ENCODE peak calls at places on chromosomes 12 and 14, in eight cellular contexts. A is K562, M is fibroblast of lung, I is mammary epithelial cell, T is endothelial cell of umbilical vein, Y is HepG2, Z is PC-3, R is neural progenitor cell. L is an unnamed sample.

GRCh38 chr14:34223302-34224150 is 238.5 kb downstream of the SPTSSA start:
- DNase-seq in A (no peak), M (no peak), I (no peak), T (no peak), Y (no peak), Z (peak; percentile 26), R (peak; percentile 20), L (no peak)

GRCh38 chr14:91369628-91370445 is 47.8 kb downstream of the CCDC88C start:
- DNase-seq in A (no peak), M (peak; percentile 67), I (peak; percentile 68), T (peak; percentile 82), Y (peak; percentile 59), Z (peak; percentile 10), R (no peak), L (no peak)

GRCh38 chr14:103522028-103522581 is 525 bp downstream of the CKB start:
- DNase-seq in A (peak; percentile 48), M (peak; percentile 26), I (no peak), T (no peak), Y (no peak), Z (no peak), R (peak; percentile 66), L (no peak)

GRCh38 chr12:59615392-59616165 is 19.8 kb downstream of the SLC16A7 start:
- DNase-seq in A (no peak), M (no peak), I (no peak), T (no peak), Y (no peak), Z (no peak), R (no peak), L (no peak)

GRCh38 chr14:76995279-76996035 is 33.1 kb downstream of the IRF2BPL start:
- DNase-seq in A (no peak), M (no peak), I (no peak), T (no peak), Y (no peak), Z (no peak), R (no peak), L (no peak)

GRCh38 chr14:37546621-37547447 is 48.2 kb downstream of the FOXA1 start:
- DNase-seq in A (no peak), M (peak; percentile 13), I (no peak), T (no peak), Y (peak; percentile 100), Z (peak; percentile 89), R (no peak), L (peak; percentile 49)

GRCh38 chr14:32201196-32201815 is 539 bp upstream of the RNU6-7 start:
- DNase-seq in A (peak; percentile 91), M (peak; percentile 66), I (peak; percentile 73), T (peak; percentile 74), Y (peak; percentile 98), Z (peak; percentile 95), R (peak; percentile 98), L (peak; percentile 92)

GRCh38 chr14:78092040-78092439 is 78.1 kb upstream of the NRXN3 start:
- DNase-seq in A (no peak), M (no peak), I (no peak), T (no peak), Y (no peak), Z (no peak), R (no peak), L (no peak)

GRCh38 chr12:79844693-79845092 is 90.2 kb downstream of the PPP1R12A start:
- DNase-seq in A (peak; percentile 55), M (peak; percentile 42), I (peak; percentile 67), T (peak; percentile 95), Y (peak; percentile 41), Z (peak; percentile 41), R (no peak), L (no peak)

GRCh38 chr12:132610896-132611602 is 667 bp upstream of the LRCOL1 start:
- DNase-seq in A (no peak), M (no peak), I (no peak), T (no peak), Y (no peak), Z (no peak), R (no peak), L (no peak)

GRCh38 chr12:132615579-132616066 is 3.0 kb upstream of the P2RX2 start:
- DNase-seq in A (no peak), M (no peak), I (no peak), T (no peak), Y (no peak), Z (no peak), R (no peak), L (no peak)

GRCh38 chr12:132614861-132615578 is 3.6 kb upstream of the P2RX2 start:
- DNase-seq in A (peak; percentile 90), M (peak; percentile 84), I (peak; percentile 74), T (peak; percentile 81), Y (peak; percentile 76), Z (peak; percentile 90), R (peak; percentile 85), L (peak; percentile 83)

GRCh38 chr12:132611620-132612019 is 1.2 kb upstream of the LRCOL1 start:
- DNase-seq in A (no peak), M (no peak), I (no peak), T (no peak), Y (no peak), Z (no peak), R (no peak), L (no peak)

GRCh38 chr12:132614029-132614428 is 3.6 kb upstream of the LRCOL1 start:
- DNase-seq in A (no peak), M (no peak), I (no peak), T (no peak), Y (no peak), Z (no peak), R (no peak), L (no peak)
- H3K9me3 ChIP-seq in A (peaks cover 10% of the 10 kb centered on the region), M (no peaks in the 10 kb centered on the region), I (peaks cover 6% of the 10 kb centered on the region), T (peaks cover 3% of the 10 kb centered on the region), Y (peaks cover 31% of the 10 kb centered on the region), Z (peaks cover 3% of the 10 kb centered on the region), R (peaks cover 9% of the 10 kb centered on the region), L (no peaks in the 10 kb centered on the region)

DNA sequence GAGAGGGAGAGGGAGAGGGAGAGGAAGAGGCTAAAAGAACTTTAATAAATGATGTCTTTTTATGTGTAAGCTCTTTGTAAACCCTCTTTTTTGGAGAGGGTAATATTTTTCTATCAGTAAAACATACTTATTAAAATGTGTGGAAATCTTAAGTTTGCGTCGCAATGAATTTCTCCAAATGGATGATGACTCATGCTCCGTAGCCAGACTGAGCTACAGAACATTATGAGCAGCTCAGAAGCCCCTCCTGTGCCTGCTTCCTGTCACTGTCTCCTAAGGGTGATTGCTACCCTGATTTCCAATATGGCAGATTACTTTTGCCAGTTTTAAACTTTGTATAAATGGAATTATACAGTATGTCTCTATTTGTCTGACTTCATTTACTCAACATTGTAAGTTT is 13.0 kb upstream of the PYGL start:
- DNase-seq in A (no peak), M (peak; percentile 79), I (no peak), T (no peak), Y (no peak), Z (peak; percentile 27), R (no peak), L (no peak)
- H3K4me3 ChIP-seq in A (no peak overlapping the region), M (no peak overlapping the region), I (no peak overlapping the region), T (no peak overlapping the region), Y (no peak overlapping the region), Z (no peak overlapping the region), R (no peak overlapping the region), L (no peak overlapping the region)

DNA sequence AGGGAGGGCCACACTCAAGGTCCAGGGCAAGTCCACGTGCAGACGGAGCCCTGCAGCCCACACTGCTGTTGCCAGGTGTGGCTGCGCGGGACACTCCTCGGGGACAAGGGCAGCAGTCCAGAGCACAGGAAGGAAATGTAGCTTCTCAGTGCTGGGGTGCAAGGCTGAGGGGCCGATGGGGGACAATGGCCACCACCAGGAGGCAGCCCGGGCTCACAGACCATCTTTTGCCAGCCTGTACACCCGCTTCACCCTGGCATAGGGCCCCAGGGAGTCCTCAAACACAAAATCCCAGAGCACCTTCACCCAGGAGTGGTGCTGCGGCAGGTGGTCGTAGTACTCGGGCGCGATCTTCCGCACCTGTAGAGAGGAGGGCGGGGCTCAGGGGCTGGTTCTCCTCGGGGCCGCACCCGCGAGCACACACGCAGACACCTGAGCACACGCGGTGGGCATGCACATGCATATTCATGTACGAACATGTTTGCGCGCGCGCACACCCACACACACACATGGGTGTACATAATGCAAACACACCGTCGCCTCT is 12.8 kb downstream of the DEGS2 start:
- DNase-seq in A (no peak), M (no peak), I (no peak), T (no peak), Y (no peak), Z (no peak), R (no peak), L (peak; percentile 60)
- H3K9ac ChIP-seq in A (no peak overlapping the region), M (no peak overlapping the region), I (no peak overlapping the region), T (no peak overlapping the region), Y (peak overlapping the region; percentile 75), Z (no peak overlapping the region), R (no peak overlapping the region), L (peak overlapping the region; percentile 41)

GRCh38 chr12:34604227-34604626 is 581.9 kb downstream of the ALG10 start:
- DNase-seq in A (no peak), M (no peak), I (no peak), T (no peak), Y (no peak), Z (no peak), R (no peak), L (no peak)

GRCh38 chr12:34601689-34602088 is 579.4 kb downstream of the ALG10 start:
- DNase-seq in A (no peak), M (no peak), I (no peak), T (no peak), Y (no peak), Z (no peak), R (no peak), L (no peak)

GRCh38 chr12:34600592-34601462 is 578.5 kb downstream of the ALG10 start:
- DNase-seq in A (no peak), M (no peak), I (no peak), T (no peak), Y (no peak), Z (no peak), R (no peak), L (no peak)

GRCh38 chr12:34603382-34604035 is 581.2 kb downstream of the ALG10 start:
- DNase-seq in A (no peak), M (no peak), I (no peak), T (no peak), Y (no peak), Z (no peak), R (no peak), L (no peak)

GRCh38 chr12:34602213-34602940 is 580.1 kb downstream of the ALG10 start:
- DNase-seq in A (no peak), M (no peak), I (no peak), T (no peak), Y (no peak), Z (no peak), R (no peak), L (no peak)
- H3K9me3 ChIP-seq in A (no peaks in the 10 kb centered on the region), M (no peaks in the 10 kb centered on the region), I (peaks cover 47% of the 10 kb centered on the region), T (peaks cover 7% of the 10 kb centered on the region), Y (peaks cover 98% of the 10 kb centered on the region), Z (no peaks in the 10 kb centered on the region), R (no peaks in the 10 kb centered on the region), L (no peaks in the 10 kb centered on the region)

GRCh38 chr12:41919526-41920305 is 225.0 kb downstream of the GXYLT1 start:
- DNase-seq in A (no peak), M (no peak), I (no peak), T (no peak), Y (no peak), Z (no peak), R (peak; percentile 67), L (no peak)

GRCh38 chr12:41923351-41923750 is 221.3 kb downstream of the GXYLT1 start:
- DNase-seq in A (no peak), M (no peak), I (no peak), T (no peak), Y (no peak), Z (no peak), R (no peak), L (no peak)

GRCh38 chr12:41919025-41919424 is 225.6 kb downstream of the GXYLT1 start:
- DNase-seq in A (no peak), M (no peak), I (no peak), T (no peak), Y (no peak), Z (no peak), R (no peak), L (no peak)

GRCh38 chr12:41917181-41917580 is 227.5 kb downstream of the GXYLT1 start:
- DNase-seq in A (no peak), M (no peak), I (no peak), T (no peak), Y (no peak), Z (no peak), R (no peak), L (no peak)

GRCh38 chr12:41917827-41918445 is 226.7 kb downstream of the GXYLT1 start:
- DNase-seq in A (no peak), M (peak; percentile 37), I (no peak), T (peak; percentile 73), Y (no peak), Z (peak; percentile 36), R (no peak), L (no peak)
- H3K4me3 ChIP-seq in A (no peak overlapping the region), M (no peak overlapping the region), I (no peak overlapping the region), T (no peak overlapping the region), Y (no peak overlapping the region), Z (no peak overlapping the region), R (no peak overlapping the region), L (no peak overlapping the region)

L was measured in colonic mucosa.